ENCODE peak calls at places on chromosomes 13 and 19, in six cellular contexts. H is EH; Z is amniotic stem cell; Y is endothelial cell; W is NCI-H1930; C is CD8-positive, alpha-beta T cell. O is an unnamed sample.

GRCh38 chr19:29988351-29988750 is 46.3 kb downstream of the URI1 start:
- DNase-seq in Y (no peak), W (no peak), H (no peak), C (no peak), Z (no peak), O (no peak)

GRCh38 chr13:26019881-26020535 is 31.8 kb downstream of the SHISA2 start:
- DNase-seq in Y (no peak), C (no peak), Z (peak; percentile 22), H (peak; percentile 81), W (no peak), O (no peak)

GRCh38 chr13:84574851-84575250 is 692.6 kb upstream of the SLITRK1 start:
- DNase-seq in W (no peak), Z (no peak), H (peak; percentile 44), C (no peak), Y (no peak), O (no peak)

GRCh38 chr19:18701250-18701608 is 17.7 kb downstream of the CRTC1 start:
- DNase-seq in H (no peak), Z (no peak), W (no peak), C (no peak), Y (no peak), O (no peak)

GRCh38 chr19:4557971-4558941 is 1.2 kb downstream of the SEMA6B start:
- DNase-seq in H (peak; percentile 18), W (no peak), C (peak; percentile 26), Z (no peak), Y (peak; percentile 72), O (no peak)

GRCh38 chr19:13827656-13828055 is 32.4 kb downstream of the ZSWIM4 start:
- DNase-seq in H (peak; percentile 15), Y (no peak), C (no peak), Z (no peak), W (no peak), O (no peak)

GRCh38 chr19:16581145-16581970 is 9.1 kb upstream of the SLC35E1 start:
- DNase-seq in H (no peak), W (no peak), Z (no peak), C (no peak), Y (no peak), O (no peak)

GRCh38 chr13:71754407-71754974 is 112.5 kb downstream of the DACH1 start:
- DNase-seq in W (no peak), Z (no peak), H (no peak), Y (no peak), C (no peak), O (no peak)

GRCh38 chr19:29645911-29646310 is 19.4 kb upstream of the PLEKHF1 start:
- DNase-seq in Y (no peak), H (peak; percentile 71), W (no peak), Z (no peak), C (no peak), O (peak; percentile 59)

GRCh38 chr19:11194657-11195056 is 2.7 kb downstream of the KANK2 start:
- DNase-seq in W (no peak), H (no peak), Z (no peak), Y (no peak), C (no peak), O (no peak)

GRCh38 chr19:15815306-15815705 is at the start of gene OR10H1:
- DNase-seq in C (no peak), H (no peak), Y (no peak), W (no peak), Z (no peak), O (no peak)

GRCh38 chr13:101346942-101347728 is 69.2 kb downstream of the NALCN start:
- DNase-seq in W (no peak), Z (no peak), C (no peak), Y (no peak), H (peak; percentile 18), O (no peak)

GRCh38 chr13:33763021-33763420 is 54.9 kb upstream of the RFC3 start:
- DNase-seq in C (no peak), Z (no peak), H (no peak), W (no peak), Y (no peak), O (no peak)

GRCh38 chr19:15252398-15253018 is 20.3 kb upstream of the EPHX3 start:
- DNase-seq in Y (peak; percentile 32), W (no peak), C (no peak), H (peak; percentile 88), Z (no peak), O (no peak)

GRCh38 chr19:42325896-42326771 is 699 bp downstream of the MEGF8 start:
- DNase-seq in Z (no peak), H (no peak), Y (peak; percentile 39), C (peak; percentile 17), W (no peak), O (peak; percentile 65)

GRCh38 chr19:2743099-2743498 is 3.3 kb upstream of the SLC39A3 start:
- DNase-seq in Y (no peak), H (no peak), C (no peak), W (no peak), Z (no peak), O (no peak)

GRCh38 chr13:91406619-91407018 is 8.2 kb downstream of the GPC5 start:
- DNase-seq in Y (peak; percentile 29), C (no peak), H (peak; percentile 48), Z (no peak), W (peak; percentile 12), O (no peak)

GRCh38 chr13:52869050-52869449 is 20.6 kb upstream of the PCDH8 start:
- DNase-seq in Y (no peak), Z (no peak), C (no peak), H (no peak), W (no peak), O (no peak)

GRCh38 chr19:14950421-14950820 is 9.1 kb downstream of the OR7C2 start:
- DNase-seq in Z (no peak), W (no peak), Y (no peak), H (no peak), C (no peak), O (no peak)

GRCh38 chr19:45884682-45885555 is 1.0 kb downstream of the IRF2BP1 start:
- DNase-seq in Z (no peak), W (no peak), C (no peak), Y (no peak), H (no peak), O (peak; percentile 36)

GRCh38 chr13:112664501-112665203 is 25.2 kb upstream of the ATP11A start:
- DNase-seq in W (no peak), Z (no peak), Y (no peak), C (no peak), H (peak; percentile 27), O (no peak)

GRCh38 chr13:35765387-35765786 is 288.9 kb upstream of the MAB21L1 start:
- DNase-seq in H (no peak), C (no peak), Y (no peak), W (no peak), Z (no peak), O (no peak)

GRCh38 chr19:1943661-1944087 is 2.7 kb downstream of the CSNK1G2 start:
- DNase-seq in Z (no peak), H (no peak), W (no peak), C (no peak), Y (no peak), O (no peak)

O was measured in heart left ventricle.